ENCODE peak calls at places on chromosomes 16 and 17, in six cellular contexts. I is T-cell, U is ELR, W is HCT116, R is NCI-H2171, Y is A549. V is an unnamed sample.

GRCh38 chr16:10016761-10017160 is 165.5 kb downstream of the GRIN2A start:
- DNase-seq in Y (no peak), W (no peak), R (no peak), U (no peak), I (no peak), V (no peak)

GRCh38 chr16:75496546-75496945 is 1.3 kb upstream of the CHST6 start:
- DNase-seq in I (no peak), W (no peak), R (no peak), U (no peak), Y (no peak), V (no peak)

GRCh38 chr17:68759343-68760140 is 158.4 kb upstream of the FAM20A start:
- DNase-seq in Y (peak), I (peak), W (peak), U (peak), R (peak), V (peak)

GRCh38 chr16:79728048-79728922 is 127.7 kb upstream of the MAF start:
- DNase-seq in I (no peak), U (no peak), R (no peak), W (no peak), Y (no peak), V (no peak)

GRCh38 chr16:85718682-85719081 is 29.9 kb upstream of the GINS2 start:
- DNase-seq in U (peak), W (no peak), I (no peak), R (peak), Y (peak), V (peak)

GRCh38 chr16:10253344-10253855 is 71.2 kb upstream of the GRIN2A start:
- DNase-seq in Y (no peak), R (no peak), U (no peak), W (no peak), I (no peak), V (no peak)

GRCh38 chr16:3999479-3999868 is 116.8 kb downstream of the ADCY9 start:
- DNase-seq in U (peak), W (no peak), I (no peak), R (peak), Y (no peak), V (no peak)

GRCh38 chr16:64051826-64052225 is 1070.0 kb downstream of the CDH11 start:
- DNase-seq in W (no peak), Y (no peak), R (no peak), I (no peak), U (peak), V (peak)

GRCh38 chr17:80263253-80264047 is 2.8 kb downstream of the RNF213 start:
- DNase-seq in I (peak), Y (peak), W (no peak), U (peak), R (peak), V (peak)